ENCODE peak calls at places on chromosomes 6 and 20, in eight cellular contexts. N is BJ, X is upper lobe of left lung, R is cardiac fibroblast, M is tibial nerve, W is foreskin fibroblast, H is colonic mucosa, K is uterus. S is an unnamed sample.

GRCh38 chr6:122472022-122472340 is 374 bp upstream of the SERINC1 start:
- DNase-seq in N (no peak), X (no peak), R (no peak), M (no peak), W (peak; percentile 9), H (no peak), K (no peak), S (no peak)

GRCh38 chr6:140581601-140582000 is 1207.2 kb upstream of the CITED2 start:
- DNase-seq in N (no peak), X (no peak), R (no peak), M (no peak), W (no peak), H (no peak), K (no peak), S (no peak)

GRCh38 chr6:95384988-95385387 is 192.3 kb upstream of the MANEA start:
- DNase-seq in N (no peak), X (peak; percentile 14), R (no peak), M (no peak), W (no peak), H (no peak), K (no peak), S (no peak)

GRCh38 chr6:14058735-14059134 is 58.8 kb upstream of the CD83 start:
- DNase-seq in N (no peak), X (no peak), R (no peak), M (no peak), W (no peak), H (no peak), K (no peak), S (no peak)

GRCh38 chr6:94645191-94645590 is 932.1 kb upstream of the MANEA start:
- DNase-seq in N (no peak), X (no peak), R (no peak), M (no peak), W (no peak), H (no peak), K (no peak), S (no peak)

GRCh38 chr20:4170621-4171537 is 155.5 kb upstream of the RNF24 start:
- DNase-seq in N (no peak), X (no peak), R (peak; percentile 68), M (no peak), W (no peak), H (no peak), K (no peak), S (no peak)

GRCh38 chr20:38840894-38841470 is 35.5 kb downstream of the PPP1R16B start:
- DNase-seq in N (no peak), X (no peak), R (no peak), M (no peak), W (no peak), H (no peak), K (no peak), S (no peak)

GRCh38 chr20:61753196-61753942 is 312.3 kb downstream of the TAF4 start:
- DNase-seq in N (no peak), X (peak; percentile 20), R (peak; percentile 7), M (no peak), W (peak; percentile 35), H (no peak), K (no peak), S (peak; percentile 37)

GRCh38 chr6:40419881-40420705 is 167.1 kb downstream of the LRFN2 start:
- DNase-seq in N (no peak), X (no peak), R (no peak), M (no peak), W (no peak), H (no peak), K (no peak), S (no peak)

GRCh38 chr6:7468382-7469081 is 72.9 kb upstream of the DSP start:
- DNase-seq in N (peak; percentile 4), X (no peak), R (peak; percentile 83), M (no peak), W (peak; percentile 7), H (no peak), K (peak; percentile 29), S (peak; percentile 33)

GRCh38 chr6:131683479-131683878 is 17.7 kb downstream of the OR2A4 start:
- DNase-seq in N (no peak), X (no peak), R (no peak), M (no peak), W (no peak), H (no peak), K (no peak), S (no peak)

GRCh38 chr6:130018830-130019795 is 732 bp downstream of the L3MBTL3 start:
- DNase-seq in N (no peak), X (peak; percentile 89), R (peak; percentile 44), M (no peak), W (no peak), H (peak; percentile 55), K (peak; percentile 30), S (no peak)

GRCh38 chr6:39224058-39224457 is 5.2 kb downstream of the KCNK5 start:
- DNase-seq in N (no peak), X (no peak), R (no peak), M (no peak), W (no peak), H (no peak), K (no peak), S (no peak)
- H3K4me3 ChIP-seq in N (no peak overlapping the region), X (no peak overlapping the region), R (no peak overlapping the region), M (no peak overlapping the region), W (no peak overlapping the region), H (no peak overlapping the region), K (no peak overlapping the region), S (no peak overlapping the region)

GRCh38 chr20:24098886-24099285 is 110.3 kb upstream of the GGTLC1 start:
- DNase-seq in N (no peak), X (no peak), R (peak; percentile 65), M (no peak), W (peak; percentile 33), H (no peak), K (peak; percentile 38), S (peak; percentile 18)

GRCh38 chr20:24102749-24103148 is 114.2 kb upstream of the GGTLC1 start:
- DNase-seq in N (no peak), X (no peak), R (peak; percentile 7), M (no peak), W (no peak), H (no peak), K (no peak), S (no peak)

GRCh38 chr20:24097506-24098245 is 109.1 kb upstream of the GGTLC1 start:
- DNase-seq in N (no peak), X (no peak), R (no peak), M (no peak), W (no peak), H (no peak), K (no peak), S (no peak)

GRCh38 chr20:24102290-24102689 is 113.7 kb upstream of the GGTLC1 start:
- DNase-seq in N (no peak), X (no peak), R (no peak), M (no peak), W (no peak), H (no peak), K (no peak), S (no peak)

DNA sequence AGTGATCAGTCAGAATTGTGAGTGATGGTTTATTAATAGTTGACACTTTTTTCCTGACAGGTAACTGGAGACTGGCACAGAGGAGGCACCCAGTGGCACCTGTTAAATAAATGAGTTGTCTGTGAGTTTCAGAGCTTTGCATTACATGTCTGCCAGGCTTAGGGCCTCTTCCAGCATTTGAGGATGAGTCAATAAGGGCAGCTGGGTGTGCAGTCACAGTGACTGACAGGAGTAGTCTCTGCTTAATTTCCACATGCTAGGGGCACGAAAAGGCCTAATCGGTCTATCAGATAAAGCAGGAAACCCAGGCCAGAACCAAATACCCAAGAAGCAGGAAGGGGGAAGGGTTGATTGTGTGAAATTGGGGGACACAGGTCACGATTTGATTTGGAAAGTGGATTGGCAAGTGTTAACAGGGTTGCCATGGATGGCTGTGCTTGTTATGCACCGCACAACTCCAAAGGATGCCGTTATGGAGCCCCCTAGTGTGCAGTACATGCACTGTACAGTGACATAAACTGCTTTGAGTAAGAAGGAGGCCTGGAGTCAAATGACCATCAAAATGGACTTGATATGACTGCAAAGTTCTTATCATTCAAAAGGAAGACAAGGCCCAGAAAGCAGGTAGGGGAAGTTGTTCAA is 111.9 kb upstream of the GGTLC1 start:
- DNase-seq in N (no peak), X (no peak), R (peak; percentile 78), M (no peak), W (no peak), H (peak; percentile 40), K (peak; percentile 37), S (peak; percentile 10)
- TF ChIP-seq CTCF in N (peak; percentile 63), X (peak; percentile 70), R (peak; percentile 85), M (peak; percentile 39), W (peak; percentile 55), H (peak; percentile 61), K (peak; percentile 43), S (peak; percentile 63)

GRCh38 chr6:29790626-29791025 is 37.0 kb upstream of the HLA-G start:
- DNase-seq in N (no peak), X (no peak), R (no peak), M (no peak), W (no peak), H (no peak), K (no peak), S (no peak)

GRCh38 chr6:29792123-29793035 is 35.2 kb upstream of the HLA-G start:
- DNase-seq in N (no peak), X (peak; percentile 96), R (peak; percentile 21), M (peak; percentile 29), W (peak; percentile 35), H (peak; percentile 83), K (peak; percentile 34), S (no peak)

GRCh38 chr6:29793036-29793356 is 34.6 kb upstream of the HLA-G start:
- DNase-seq in N (no peak), X (no peak), R (no peak), M (no peak), W (no peak), H (no peak), K (no peak), S (no peak)

GRCh38 chr6:29791786-29792122 is 35.9 kb upstream of the HLA-G start:
- DNase-seq in N (no peak), X (peak; percentile 21), R (no peak), M (no peak), W (no peak), H (peak; percentile 58), K (no peak), S (no peak)

DNA sequence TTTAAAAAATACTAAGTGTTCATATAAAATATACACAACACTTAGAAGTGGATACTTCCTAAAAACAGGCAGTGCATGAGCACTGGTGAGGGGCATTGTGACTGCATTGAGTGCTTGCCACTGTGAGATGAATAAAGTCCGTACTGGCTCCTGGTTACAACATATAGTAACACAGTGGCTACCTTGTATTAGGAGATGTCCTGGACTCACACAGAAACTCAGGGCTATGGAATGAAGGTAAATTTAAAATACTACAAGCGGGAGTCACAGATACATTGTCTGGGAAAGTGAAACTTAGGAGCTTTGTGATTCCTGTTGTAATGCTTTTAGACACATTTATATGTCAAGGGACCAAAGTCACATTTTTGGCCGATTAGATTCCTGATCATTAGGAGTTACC is 36.5 kb upstream of the HLA-G start:
- DNase-seq in N (no peak), X (no peak), R (no peak), M (no peak), W (no peak), H (no peak), K (no peak), S (no peak)
- H3K4me3 ChIP-seq in N (no peak overlapping the region), X (no peak overlapping the region), R (no peak overlapping the region), M (no peak overlapping the region), W (no peak overlapping the region), H (no peak overlapping the region), K (no peak overlapping the region), S (no peak overlapping the region)

DNA sequence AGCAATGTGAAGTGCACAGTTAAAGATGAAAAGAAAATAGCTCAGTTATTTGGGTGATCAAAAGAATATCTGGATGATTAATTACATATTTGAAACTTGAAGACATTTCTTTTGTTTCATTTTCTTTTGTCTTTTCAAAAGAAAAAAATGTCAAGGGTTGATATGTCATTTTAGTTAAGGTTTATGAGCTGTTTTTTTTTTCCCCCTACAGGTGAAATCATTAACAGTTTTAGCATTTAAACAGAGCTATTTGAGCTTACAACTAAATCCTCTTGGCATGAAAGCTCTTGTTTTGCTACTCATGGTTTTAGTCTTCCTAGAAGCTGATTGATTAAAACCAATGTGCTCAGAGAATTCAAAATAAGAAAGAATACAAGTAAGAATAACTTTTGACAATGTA is 887.3 kb downstream of the PHF3 start:
- DNase-seq in N (no peak), X (no peak), R (no peak), M (no peak), W (no peak), H (no peak), K (no peak), S (no peak)
- TF ChIP-seq CTCF in N (no peak), X (no peak), R (no peak), M (no peak), W (no peak), H (no peak), K (no peak), S (no peak)

S was measured in AG09309.